ENCODE peak calls at places on chromosomes 12 and 14, in four cellular contexts. D, G, B and M are unnamed samples.

GRCh38 chr14:24924544-24924943 is 125.4 kb downstream of the STXBP6 start:
- DNase-seq in G (no peak), B (no peak), D (no peak), M (no peak)

GRCh38 chr14:41899416-41899815 is 292.7 kb downstream of the LRFN5 start:
- DNase-seq in B (no peak), D (peak; percentile 8), G (no peak), M (no peak)

GRCh38 chr14:82759691-82760090 is 1226.0 kb upstream of the SEL1L start:
- DNase-seq in G (no peak), D (no peak), B (no peak), M (no peak)

GRCh38 chr14:23164250-23164649 is 19.2 kb downstream of the SLC7A8 start:
- DNase-seq in B (no peak), D (no peak), G (no peak), M (no peak)

GRCh38 chr12:107131832-107132616 is 38.7 kb upstream of the CRY1 start:
- DNase-seq in B (peak; percentile 30), D (peak; percentile 72), G (no peak), M (no peak)

GRCh38 chr12:12997734-12998133 is 2.3 kb downstream of the HEBP1 start:
- DNase-seq in D (no peak), G (no peak), B (no peak), M (no peak)

GRCh38 chr14:106436310-106436905 is 910.0 kb downstream of the TMEM121 start:
- DNase-seq in G (no peak), B (peak; percentile 10), D (peak; percentile 45), M (peak; percentile 39)

GRCh38 chr12:51683763-51684357 is 92.8 kb downstream of the SCN8A start:
- DNase-seq in B (no peak), G (no peak), D (no peak), M (no peak)

GRCh38 chr14:99075771-99076370 is 196.1 kb downstream of the BCL11B start:
- DNase-seq in G (no peak), D (no peak), B (no peak), M (no peak)

GRCh38 chr12:46358791-46359666 is 13.5 kb downstream of the SLC38A2 start:
- DNase-seq in D (no peak), G (no peak), B (no peak), M (no peak)

GRCh38 chr12:132362966-132363660 is 33.7 kb upstream of the GALNT9 start:
- DNase-seq in D (no peak), B (no peak), G (peak; percentile 21), M (no peak)

GRCh38 chr14:30692669-30693068 is 70.5 kb downstream of the SCFD1 start:
- DNase-seq in D (no peak), B (no peak), G (no peak), M (no peak)

GRCh38 chr12:10873374-10873773 is 10.7 kb downstream of the PRH1 start:
- DNase-seq in D (no peak), B (no peak), G (no peak), M (no peak)

GRCh38 chr14:105484069-105484996 is 2.4 kb upstream of the CRIP1 start:
- DNase-seq in B (no peak), D (no peak), G (no peak), M (peak; percentile 69)

GRCh38 chr12:85273411-85274075 is 6.5 kb upstream of the ALX1 start:
- DNase-seq in G (peak; percentile 25), B (no peak), D (no peak), M (no peak)

GRCh38 chr14:105030836-105031396 is 10.0 kb upstream of the CDCA4 start:
- DNase-seq in B (no peak), G (no peak), D (no peak), M (no peak)

GRCh38 chr12:27812502-27812901 is 32.5 kb upstream of the MANSC4 start:
- DNase-seq in B (no peak), G (no peak), D (no peak), M (no peak)

GRCh38 chr12:133026996-133027395 is 10.3 kb upstream of the ZNF84 start:
- DNase-seq in G (no peak), D (no peak), B (no peak), M (no peak)

GRCh38 chr14:63770187-63770807 is 42.4 kb upstream of the SGPP1 start:
- DNase-seq in G (no peak), D (peak; percentile 74), B (peak; percentile 33), M (no peak)

GRCh38 chr12:402127-402456 is 648 bp downstream of the CCDC77 start:
- DNase-seq in B (no peak), G (no peak), D (peak; percentile 27), M (no peak)

GRCh38 chr14:86153480-86153879 is 623.5 kb downstream of the FLRT2 start:
- DNase-seq in G (no peak), D (no peak), B (no peak), M (no peak)

GRCh38 chr14:55450124-55450523 is 9.7 kb upstream of the TBPL2 start:
- DNase-seq in D (no peak), G (no peak), B (no peak), M (no peak)

GRCh38 chr12:8156845-8157244 is at the start of gene ZNF705A:
- DNase-seq in B (no peak), G (no peak), D (no peak), M (no peak)

GRCh38 chr14:96105921-96106441 is 66.8 kb downstream of the C14orf132 start:
- DNase-seq in B (no peak), D (peak; percentile 74), G (peak; percentile 79), M (no peak)

GRCh38 chr12:111406474-111407370 is 999 bp downstream of the SH2B3 start:
- DNase-seq in G (peak; percentile 82), D (peak; percentile 75), B (peak; percentile 52), M (peak; percentile 46)

GRCh38 chr12:108430245-108430644 is 84.8 kb upstream of the FICD start:
- DNase-seq in G (no peak), B (no peak), D (peak; percentile 10), M (no peak)

GRCh38 chr14:53900499-53900898 is 56.1 kb downstream of the BMP4 start:
- DNase-seq in G (no peak), B (no peak), D (no peak), M (peak; percentile 76)

GRCh38 chr12:6230321-6231110 is 30.3 kb downstream of the CD9 start:
- DNase-seq in D (peak; percentile 98), G (peak; percentile 82), B (peak; percentile 61), M (peak; percentile 51)

GRCh38 chr14:56273151-56273550 is 154.9 kb downstream of the PELI2 start:
- DNase-seq in D (no peak), G (no peak), B (no peak), M (peak; percentile 33)

GRCh38 chr12:58502236-58502635 is 418.1 kb downstream of the LRIG3 start:
- DNase-seq in B (no peak), D (peak; percentile 18), G (no peak), M (no peak)

GRCh38 chr12:116376354-116377193 is 99.1 kb upstream of the MED13L start:
- DNase-seq in G (no peak), B (no peak), D (no peak), M (no peak)

GRCh38 chr12:25347716-25348261 is 97.1 kb upstream of the KRAS start:
- DNase-seq in G (no peak), B (no peak), D (no peak), M (no peak)

GRCh38 chr12:79121486-79121885 is 256.9 kb downstream of the SYT1 start:
- DNase-seq in B (no peak), G (no peak), D (no peak), M (no peak)

GRCh38 chr14:78202178-78202577 is 32.0 kb downstream of the NRXN3 start:
- DNase-seq in G (no peak), B (no peak), D (no peak), M (no peak)

GRCh38 chr14:99190696-99191662 is 81.0 kb downstream of the BCL11B start:
- DNase-seq in B (no peak), G (no peak), D (peak; percentile 29), M (no peak)

GRCh38 chr12:6626654-6627283 is 9.0 kb downstream of the LPAR5 start:
- DNase-seq in D (peak; percentile 46), G (peak; percentile 45), B (no peak), M (no peak)

GRCh38 chr14:30242742-30243141 is 315.1 kb upstream of the PRKD1 start:
- DNase-seq in B (no peak), G (no peak), D (no peak), M (no peak)

GRCh38 chr12:806116-806805 is 53.9 kb downstream of the WNK1 start:
- DNase-seq in D (no peak), G (no peak), B (no peak), M (no peak)

GRCh38 chr14:67994561-67994960 is 175.0 kb downstream of the RAD51B start:
- DNase-seq in G (no peak), D (no peak), B (no peak), M (no peak)